ENCODE peak calls at places on chromosomes 1 and 21, in nine cellular contexts. C, X, D, Y, O, E, W, K and J are unnamed samples. For H3K27me3, the result is how much of the 10 kb centered on the place peaks cover.

GRCh38 chr1:36322085-36322785 is 1.2 kb downstream of the EVA1B start:
- DNase-seq in W (peak), Y (no peak), X (peak), D (no peak), E (no peak), C (no peak), K (no peak), O (no peak), J (no peak)

GRCh38 chr1:1968767-1969504 is 34.6 kb downstream of the CFAP74 start:
- DNase-seq in O (no peak), X (no peak), W (no peak), K (no peak), E (no peak), Y (no peak), D (no peak), C (no peak), J (peak)

GRCh38 chr1:66050123-66050522 is 257.4 kb downstream of the PDE4B start:
- DNase-seq in C (no peak), X (no peak), Y (no peak), W (no peak), E (no peak), K (no peak), O (no peak), D (no peak), J (no peak)

GRCh38 chr1:8847990-8848389 is 30.5 kb downstream of the ENO1 start:
- DNase-seq in X (no peak), E (no peak), O (no peak), Y (no peak), D (peak), W (no peak), C (no peak), K (no peak), J (no peak)

GRCh38 chr1:54904476-54905048 is 17.6 kb upstream of the DHCR24 start:
- DNase-seq in Y (no peak), C (no peak), D (no peak), E (no peak), K (no peak), X (no peak), O (no peak), W (peak), J (peak)

GRCh38 chr1:242198421-242198820 is 199.5 kb upstream of the MAP1LC3C start:
- DNase-seq in Y (no peak), K (no peak), E (no peak), C (no peak), X (no peak), W (no peak), D (no peak), O (no peak), J (no peak)

GRCh38 chr1:182671779-182672486 is 12.5 kb downstream of the RGS8 start:
- DNase-seq in W (no peak), K (no peak), X (peak), O (no peak), C (peak), D (no peak), Y (no peak), E (no peak), J (no peak)

GRCh38 chr1:228379165-228379460 is 27.5 kb downstream of the TRIM11 start:
- DNase-seq in E (peak), C (no peak), X (peak), Y (no peak), D (no peak), O (no peak), K (no peak), W (peak), J (peak)

GRCh38 chr1:236692128-236692527 is 5.8 kb downstream of the ACTN2 start:
- DNase-seq in X (no peak), W (no peak), O (no peak), Y (no peak), K (no peak), E (no peak), D (no peak), C (peak), J (no peak)

GRCh38 chr1:221886311-221887090 is 144.6 kb upstream of the DUSP10 start:
- DNase-seq in E (no peak), O (no peak), K (no peak), W (peak), C (no peak), X (no peak), D (no peak), Y (no peak), J (peak)

GRCh38 chr1:192817202-192817601 is 8.4 kb downstream of the RGS2 start:
- DNase-seq in C (no peak), W (no peak), D (no peak), Y (no peak), X (no peak), K (no peak), O (no peak), E (no peak), J (no peak)

GRCh38 chr1:38256072-38256471 is 209.5 kb upstream of the POU3F1 start:
- DNase-seq in D (no peak), O (peak), W (no peak), E (no peak), C (no peak), Y (no peak), X (no peak), K (no peak), J (no peak)

GRCh38 chr1:50368179-50369007 is 54.9 kb downstream of the DMRTA2 start:
- DNase-seq in E (no peak), X (peak), Y (no peak), D (peak), W (peak), C (peak), O (no peak), K (peak), J (no peak)

GRCh38 chr1:165925498-165926079 is 98.2 kb downstream of the UCK2 start:
- DNase-seq in X (no peak), E (no peak), K (no peak), C (no peak), D (no peak), O (no peak), Y (no peak), W (no peak), J (no peak)

GRCh38 chr1:160834945-160835565 is 27.6 kb downstream of the CD244 start:
- DNase-seq in D (peak), E (no peak), K (peak), W (peak), C (peak), O (no peak), Y (no peak), X (peak), J (no peak)

GRCh38 chr1:226679853-226680516 is 59.1 kb downstream of the ITPKB start:
- DNase-seq in K (peak), Y (peak), W (peak), C (peak), X (peak), E (peak), O (peak), D (peak), J (peak)

GRCh38 chr1:226678701-226679100 is 60.4 kb downstream of the ITPKB start:
- DNase-seq in Y (no peak), X (no peak), E (no peak), W (no peak), D (no peak), O (no peak), K (peak), C (no peak), J (no peak)

GRCh38 chr1:226680653-226681052 is 58.4 kb downstream of the ITPKB start:
- DNase-seq in D (no peak), Y (no peak), E (no peak), K (no peak), O (no peak), W (no peak), X (peak), C (no peak), J (no peak)

GRCh38 chr1:226678251-226678650 is 60.8 kb downstream of the ITPKB start:
- DNase-seq in D (no peak), C (no peak), K (no peak), Y (no peak), W (no peak), O (no peak), E (no peak), X (no peak), J (no peak)

GRCh38 chr1:226679303-226679702 is 59.8 kb downstream of the ITPKB start:
- DNase-seq in W (no peak), K (no peak), O (no peak), E (no peak), D (no peak), C (no peak), Y (no peak), X (no peak), J (no peak)
- H3K4me3 ChIP-seq in W (peak), K (no peak), O (no peak), E (peak), D (no peak), C (no peak), Y (peak), X (no peak), J (no peak)

GRCh38 chr1:119674110-119674509 is 26.0 kb upstream of the ZNF697 start:
- DNase-seq in O (no peak), X (peak), C (no peak), D (no peak), W (peak), Y (no peak), K (no peak), E (no peak), J (no peak)
- H3K27me3 ChIP-seq in O (under half), X (under half), C (under half), D (under half), W (under half), Y (under half), K (under half), E (under half), J (under half)

GRCh38 chr1:167934407-167935251 is 1.9 kb upstream of the DCAF6 start:
- DNase-seq in D (no peak), E (no peak), K (no peak), C (no peak), W (peak), O (no peak), X (no peak), Y (no peak), J (no peak)

GRCh38 chr1:167936930-167937708 is at the start of gene MPC2:
- DNase-seq in W (peak), D (peak), O (peak), X (peak), K (peak), Y (peak), E (peak), C (peak), J (peak)

GRCh38 chr1:167937709-167938010 is 788 bp upstream of the MPC2 start:
- DNase-seq in W (no peak), D (no peak), C (no peak), X (no peak), O (no peak), K (no peak), E (no peak), Y (no peak), J (no peak)

GRCh38 chr1:167935252-167936067 is 1.0 kb upstream of the DCAF6 start:
- DNase-seq in W (peak), D (peak), O (no peak), C (peak), E (no peak), X (no peak), Y (peak), K (peak), J (peak)

DNA sequence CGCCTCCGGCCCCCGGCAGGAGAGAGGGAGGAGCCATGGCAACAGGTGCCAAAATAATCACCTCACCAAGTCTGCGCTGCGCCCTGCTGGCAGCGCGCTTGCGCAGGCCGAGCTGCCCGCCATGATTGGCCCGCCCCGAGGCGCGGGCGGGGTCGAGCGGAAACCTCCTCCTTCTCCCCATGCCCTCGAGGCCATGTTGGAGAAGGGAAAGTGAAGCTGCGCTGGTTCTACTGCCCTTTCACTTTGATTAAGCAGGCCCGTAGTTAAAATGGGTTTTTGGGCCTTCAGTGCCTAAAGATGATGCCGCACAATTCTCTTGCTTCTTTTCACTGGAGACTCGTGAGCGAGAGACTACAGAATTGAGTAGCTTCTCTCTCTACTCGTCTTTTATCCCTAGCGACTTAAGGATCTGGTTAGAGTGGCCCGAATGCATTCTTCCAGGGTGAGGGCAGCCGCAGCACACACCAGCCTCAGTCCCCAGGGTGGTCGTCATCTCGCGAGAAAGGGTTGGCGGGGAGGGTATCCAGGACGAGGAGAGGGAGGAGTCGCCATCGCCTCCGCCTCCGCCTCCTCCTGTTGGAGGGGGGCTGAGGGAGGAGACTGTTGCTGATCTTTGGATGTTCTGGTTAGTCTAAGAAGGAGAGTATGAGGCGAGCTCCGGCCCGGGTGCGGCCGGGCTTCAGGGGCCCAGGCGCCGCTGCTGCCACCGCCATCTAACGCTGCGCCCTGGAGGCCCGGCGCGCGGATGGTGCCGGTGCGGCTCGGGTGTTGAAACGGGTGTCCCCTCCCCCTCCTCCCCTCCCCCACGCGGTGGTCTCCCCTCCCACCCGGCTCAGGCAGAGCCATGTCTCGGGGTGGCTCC is at the start of gene DCAF6:
- DNase-seq in K (peak), O (peak), C (peak), Y (peak), D (peak), W (peak), E (peak), X (peak), J (peak)
- H3K4me3 ChIP-seq in K (peak), O (peak), C (peak), Y (peak), D (peak), W (peak), E (peak), X (peak), J (peak)

GRCh38 chr1:83996175-83996574 is 2.8 kb downstream of the TTLL7 start:
- DNase-seq in E (no peak), K (no peak), D (no peak), C (no peak), W (no peak), X (no peak), O (no peak), Y (no peak), J (no peak)
- H3K27me3 ChIP-seq in E (under half), K (under half), D (under half), C (under half), W (under half), X (under half), O (under half), Y (under half), J (under half)

GRCh38 chr1:198717510-198717909 is 78.7 kb downstream of the PTPRC start:
- DNase-seq in W (no peak), X (no peak), Y (no peak), K (no peak), D (no peak), O (no peak), C (no peak), E (no peak), J (no peak)
- H3K4me3 ChIP-seq in W (no peak), X (no peak), Y (no peak), K (no peak), D (no peak), O (no peak), C (no peak), E (no peak), J (no peak)

GRCh38 chr1:109457819-109458218 is 8.5 kb upstream of the SYPL2 start:
- DNase-seq in W (no peak), C (no peak), K (no peak), O (no peak), D (no peak), E (no peak), Y (no peak), X (no peak), J (no peak)

DNA sequence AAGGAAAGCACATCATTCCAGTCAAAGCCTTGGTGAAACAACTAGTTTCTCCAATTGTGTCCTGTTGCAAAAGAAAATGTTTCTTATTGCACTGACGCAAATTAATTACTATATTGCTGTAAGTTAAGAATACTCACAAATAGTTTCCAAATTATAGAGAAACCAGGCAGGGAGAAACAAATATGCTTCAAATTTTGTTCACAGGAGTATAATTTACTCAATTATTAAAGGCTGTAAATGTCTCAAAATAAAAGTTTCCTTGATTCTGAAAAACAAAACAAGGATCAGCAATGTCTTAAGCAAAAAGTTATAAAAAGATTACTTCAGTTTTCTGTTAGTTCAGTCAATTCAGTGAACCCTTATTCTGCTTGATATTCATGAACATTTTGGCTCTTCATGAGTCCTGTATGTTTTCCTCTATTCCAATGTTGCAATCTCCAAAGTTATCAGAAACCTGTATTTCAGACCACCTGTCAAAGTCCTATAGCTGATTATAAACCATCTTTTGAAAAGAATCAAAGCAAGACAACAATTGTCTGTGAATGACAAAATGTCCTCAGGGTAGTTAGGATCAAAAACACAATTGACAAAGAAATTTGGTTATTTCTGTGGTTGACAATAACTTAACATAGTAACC is 11.7 kb upstream of the SYPL2 start:
- DNase-seq in D (no peak), Y (no peak), K (no peak), O (no peak), W (no peak), X (no peak), C (no peak), E (no peak), J (no peak)
- H3K27me3 ChIP-seq in D (under half), Y (under half), K (under half), O (under half), W (under half), X (under half), C (under half), E (under half), J (half or more)

DNA sequence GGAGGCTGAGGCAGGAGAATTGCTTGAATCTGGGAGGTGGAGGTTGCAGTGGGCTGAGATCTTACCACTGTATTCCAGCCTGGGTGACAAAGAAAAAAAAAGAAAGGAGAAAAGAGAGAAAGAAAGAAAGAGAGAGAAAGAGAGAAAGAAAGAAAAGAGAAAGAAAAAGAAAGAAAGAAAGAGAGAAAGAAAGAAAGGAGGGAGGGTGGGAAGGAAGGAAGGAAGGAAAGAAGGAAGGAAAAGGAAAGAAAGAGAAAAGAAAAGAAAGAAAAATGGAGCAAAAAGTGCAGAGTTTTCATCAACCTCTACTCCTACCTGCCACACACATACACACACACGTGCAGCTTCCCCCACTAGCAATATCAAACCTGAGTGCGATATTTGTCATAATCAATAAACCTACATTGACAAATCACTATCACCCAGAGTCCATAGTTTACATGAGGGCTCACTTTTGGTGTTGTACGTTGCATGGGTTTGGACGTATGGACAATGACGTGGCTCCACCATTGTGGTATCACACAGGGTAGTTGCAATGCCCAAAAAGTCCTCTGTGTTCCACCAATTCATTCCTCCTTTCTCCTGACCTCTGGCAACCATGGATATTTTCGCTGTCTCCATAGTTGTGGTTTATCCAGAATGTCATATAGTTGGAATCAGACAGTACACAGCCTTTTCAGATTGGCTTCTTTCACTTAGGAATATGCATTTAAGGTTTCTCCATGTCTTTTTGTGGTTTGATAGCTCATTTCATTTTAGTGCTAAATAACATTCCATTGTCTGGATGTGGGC is 36.5 kb downstream of the EVA1C start:
- DNase-seq in D (no peak), W (peak), E (no peak), C (no peak), X (no peak), K (no peak), O (no peak), Y (no peak), J (no peak)
- H3K4me3 ChIP-seq in D (no peak), W (no peak), E (no peak), C (no peak), X (no peak), K (no peak), O (no peak), Y (no peak), J (no peak)